ENCODE peak calls at places on chromosomes 6 and 20, in five cellular contexts. One of them, this sample, is unnamed.

GRCh38 chr6:27237089-27237723 is 10.3 kb upstream of the PRSS16 start:
- DNase-seq in D341Med: no peak
- DNase-seq in lung: no peak
- DNase-seq in left colon: no peak
- DNase-seq in Kasumi-1: no peak
- DNase-seq in this sample: peak

GRCh38 chr6:34795836-34796425 is 4.0 kb downstream of the BLTP3A start:
- DNase-seq in D341Med: no peak
- DNase-seq in lung: no peak
- DNase-seq in left colon: no peak
- DNase-seq in Kasumi-1: no peak
- DNase-seq in this sample: no peak

GRCh38 chr6:106496791-106497190 is 132.5 kb downstream of the RTN4IP1 start:
- DNase-seq in D341Med: no peak
- DNase-seq in lung: peak
- DNase-seq in left colon: no peak
- DNase-seq in Kasumi-1: no peak
- DNase-seq in this sample: no peak

GRCh38 chr6:52994031-52994788 is 874 bp downstream of the GSTA4 start:
- DNase-seq in D341Med: peak
- DNase-seq in lung: peak
- DNase-seq in left colon: no peak
- DNase-seq in Kasumi-1: no peak
- DNase-seq in this sample: peak

GRCh38 chr6:167888098-167888497 is 61.4 kb downstream of the AFDN start:
- DNase-seq in D341Med: no peak
- DNase-seq in lung: no peak
- DNase-seq in left colon: no peak
- DNase-seq in Kasumi-1: no peak
- DNase-seq in this sample: no peak

GRCh38 chr20:25486377-25486776 is 78.9 kb downstream of the GINS1 start:
- DNase-seq in D341Med: no peak
- DNase-seq in lung: no peak
- DNase-seq in left colon: no peak
- DNase-seq in Kasumi-1: peak
- DNase-seq in this sample: peak

GRCh38 chr6:116108836-116109235 is 8.2 kb downstream of the NT5DC1 start:
- DNase-seq in D341Med: no peak
- DNase-seq in lung: no peak
- DNase-seq in left colon: no peak
- DNase-seq in Kasumi-1: no peak
- DNase-seq in this sample: peak

GRCh38 chr6:66663127-66663526 is 956.1 kb upstream of the EYS start:
- DNase-seq in D341Med: no peak
- DNase-seq in lung: no peak
- DNase-seq in left colon: no peak
- DNase-seq in Kasumi-1: no peak
- DNase-seq in this sample: no peak

GRCh38 chr20:35006009-35006408 is 50.3 kb downstream of the MYH7B start:
- DNase-seq in D341Med: no peak
- DNase-seq in lung: no peak
- DNase-seq in left colon: no peak
- DNase-seq in Kasumi-1: no peak
- DNase-seq in this sample: no peak

GRCh38 chr20:57829805-57830514 is 120.1 kb upstream of the PMEPA1 start:
- DNase-seq in D341Med: no peak
- DNase-seq in lung: no peak
- DNase-seq in left colon: no peak
- DNase-seq in Kasumi-1: no peak
- DNase-seq in this sample: no peak

GRCh38 chr20:57480444-57481152 is 44.3 kb downstream of the CTCFL start:
- DNase-seq in D341Med: no peak
- DNase-seq in lung: no peak
- DNase-seq in left colon: no peak
- DNase-seq in Kasumi-1: peak
- DNase-seq in this sample: no peak

GRCh38 chr6:5550631-5551030 is 289.3 kb downstream of the FARS2 start:
- DNase-seq in D341Med: no peak
- DNase-seq in lung: no peak
- DNase-seq in left colon: no peak
- DNase-seq in Kasumi-1: no peak
- DNase-seq in this sample: no peak

GRCh38 chr6:7920425-7920824 is 9.8 kb upstream of the TXNDC5 start:
- DNase-seq in D341Med: no peak
- DNase-seq in lung: no peak
- DNase-seq in left colon: no peak
- DNase-seq in Kasumi-1: no peak
- DNase-seq in this sample: no peak

GRCh38 chr6:162123797-162124196 is 603.8 kb downstream of the PRKN start:
- DNase-seq in D341Med: peak
- DNase-seq in lung: no peak
- DNase-seq in left colon: no peak
- DNase-seq in Kasumi-1: peak
- DNase-seq in this sample: peak

GRCh38 chr20:47818996-47819609 is 33.8 kb upstream of the SULF2 start:
- DNase-seq in D341Med: no peak
- DNase-seq in lung: no peak
- DNase-seq in left colon: no peak
- DNase-seq in Kasumi-1: no peak
- DNase-seq in this sample: no peak

GRCh38 chr20:20206788-20207187 is 154.5 kb downstream of the CFAP61 start:
- DNase-seq in D341Med: no peak
- DNase-seq in lung: no peak
- DNase-seq in left colon: no peak
- DNase-seq in Kasumi-1: no peak
- DNase-seq in this sample: no peak

GRCh38 chr20:49392745-49393144 is 89.7 kb downstream of the KCNB1 start:
- DNase-seq in D341Med: no peak
- DNase-seq in lung: no peak
- DNase-seq in left colon: no peak
- DNase-seq in Kasumi-1: no peak
- DNase-seq in this sample: no peak

GRCh38 chr6:63792846-63793245 is 157.2 kb downstream of the PHF3 start:
- DNase-seq in D341Med: no peak
- DNase-seq in lung: no peak
- DNase-seq in left colon: no peak
- DNase-seq in Kasumi-1: no peak
- DNase-seq in this sample: no peak

GRCh38 chr20:44901972-44902371 is 7.9 kb upstream of the PABPC1L start:
- DNase-seq in D341Med: no peak
- DNase-seq in lung: no peak
- DNase-seq in left colon: no peak
- DNase-seq in Kasumi-1: no peak
- DNase-seq in this sample: no peak

This sample was measured in NCI-H82.